ENCODE peak calls at places on chromosome 19, in five cellular contexts. S is GM12878, Z is GM23248, E is NT2/D1, R is colonic mucosa. V is an unnamed sample.

GRCh38 chr19:46878613-46879375 is 18.0 kb downstream of the ARHGAP35 start:
- DNase-seq in S (no peak), Z (peak; percentile 93), E (no peak), R (no peak), V (peak; percentile 36)

GRCh38 chr19:15570420-15570819 is 44.6 kb upstream of the CYP4F8 start:
- DNase-seq in S (no peak), Z (no peak), E (no peak), R (no peak), V (no peak)

GRCh38 chr19:45406957-45407375 is 522 bp downstream of the POLR1G start:
- DNase-seq in S (no peak), Z (peak; percentile 21), E (no peak), R (no peak), V (no peak)

GRCh38 chr19:41872775-41873647 is 4.1 kb upstream of the CD79A start:
- DNase-seq in S (no peak), Z (peak; percentile 71), E (peak; percentile 66), R (peak; percentile 89), V (peak; percentile 97)

GRCh38 chr19:45376045-45376724 is 5.8 kb upstream of the ERCC2 start:
- DNase-seq in S (no peak), Z (peak; percentile 88), E (peak; percentile 76), R (no peak), V (peak; percentile 84)

GRCh38 chr19:3175761-3176714 is 2.5 kb upstream of the S1PR4 start:
- DNase-seq in S (peak; percentile 57), Z (peak; percentile 89), E (no peak), R (peak; percentile 89), V (no peak)

GRCh38 chr19:16661480-16662034 is 618 bp downstream of the TMEM38A start:
- DNase-seq in S (no peak), Z (peak; percentile 19), E (no peak), R (peak; percentile 41), V (peak; percentile 69)

GRCh38 chr19:32437096-32437495 is 31.5 kb downstream of the DPY19L3 start:
- DNase-seq in S (no peak), Z (no peak), E (no peak), R (no peak), V (no peak)

GRCh38 chr19:51094696-51095279 is 12.1 kb upstream of the KLK14 start:
- DNase-seq in S (no peak), Z (peak; percentile 25), E (no peak), R (no peak), V (peak; percentile 89)

GRCh38 chr19:2607712-2608601 is 94.5 kb downstream of the GNG7 start:
- DNase-seq in S (peak; percentile 94), Z (no peak), E (no peak), R (no peak), V (no peak)

GRCh38 chr19:15248648-15249559 is 16.7 kb upstream of the EPHX3 start:
- DNase-seq in S (no peak), Z (peak; percentile 98), E (no peak), R (peak; percentile 72), V (no peak)

GRCh38 chr19:2422951-2423880 is 4.2 kb downstream of the TIMM13 start:
- DNase-seq in S (no peak), Z (no peak), E (no peak), R (no peak), V (no peak)

GRCh38 chr19:23075031-23075733 is 41.6 kb upstream of the ZNF730 start:
- DNase-seq in S (no peak), Z (peak; percentile 46), E (peak; percentile 94), R (peak; percentile 73), V (peak; percentile 98)

GRCh38 chr19:33201473-33201872 is 7.3 kb downstream of the LRP3 start:
- DNase-seq in S (no peak), Z (no peak), E (no peak), R (no peak), V (no peak)

GRCh38 chr19:4061178-4061682 is 5.5 kb downstream of the ZBTB7A start:
- DNase-seq in S (no peak), Z (peak; percentile 81), E (no peak), R (peak; percentile 97), V (no peak)

GRCh38 chr19:32691952-32692726 is 518 bp downstream of the NUDT19 start:
- DNase-seq in S (no peak), Z (peak; percentile 86), E (no peak), R (peak; percentile 60), V (peak; percentile 85)

GRCh38 chr19:54102421-54103169 is at the start of gene NDUFA3:
- DNase-seq in S (peak; percentile 95), Z (peak; percentile 100), E (peak; percentile 92), R (peak; percentile 97), V (peak; percentile 99)
- H3K9ac ChIP-seq in S (peak within 1 kb of the TSS; percentile 84), Z (peak within 1 kb of the TSS; percentile 70), E (peak within 1 kb of the TSS; percentile 97), R (peak within 1 kb of the TSS; percentile 96), V (peak within 1 kb of the TSS; percentile 61)

GRCh38 chr19:10617409-10618121 is 7.8 kb upstream of the SLC44A2 start:
- DNase-seq in S (no peak), Z (peak; percentile 54), E (no peak), R (no peak), V (no peak)
- H3K4me3 ChIP-seq in S (no peak overlapping the region), Z (no peak overlapping the region), E (no peak overlapping the region), R (no peak overlapping the region), V (no peak overlapping the region)

GRCh38 chr19:11200931-11201330 is 3.6 kb upstream of the KANK2 start:
- DNase-seq in S (no peak), Z (no peak), E (no peak), R (no peak), V (no peak)
- H3K4me1 ChIP-seq in S (peaks cover 8% of the 10 kb centered on the region), Z (peaks cover 8% of the 10 kb centered on the region), E (peaks cover 2% of the 10 kb centered on the region), R (no peaks in the 10 kb centered on the region), V (no peaks in the 10 kb centered on the region)

DNA sequence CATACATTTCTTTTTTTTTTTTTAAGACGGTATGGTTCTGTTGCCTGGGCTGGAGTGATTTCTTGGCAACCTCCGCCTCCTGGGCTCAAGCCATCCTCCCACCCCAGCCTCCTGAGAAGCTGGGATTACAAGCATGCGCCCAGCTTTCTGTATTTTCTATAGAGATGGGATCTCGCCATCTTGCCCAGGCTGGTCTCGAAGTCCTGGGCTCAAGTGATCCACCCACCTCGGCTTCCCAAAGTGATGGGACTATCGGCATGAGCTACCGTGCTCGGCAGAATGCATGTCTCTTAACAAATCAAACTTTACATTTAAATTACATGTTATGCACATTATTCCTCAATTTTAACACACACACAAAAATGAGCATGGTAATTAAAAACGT is 1.2 kb downstream of the NDUFA13 start:
- DNase-seq in S (no peak), Z (no peak), E (no peak), R (no peak), V (no peak)
- H3K9ac ChIP-seq in S (peak overlapping the region; percentile 95), Z (peak overlapping the region; percentile 90), E (no peak overlapping the region), R (no peak overlapping the region), V (peak overlapping the region; percentile 79)

GRCh38 chr19:29525901-29526729 is at the start of gene VSTM2B:
- DNase-seq in S (no peak), Z (no peak), E (no peak), R (no peak), V (peak; percentile 66)

GRCh38 chr19:29527500-29528328 is 1.9 kb downstream of the VSTM2B start:
- DNase-seq in S (no peak), Z (no peak), E (no peak), R (no peak), V (no peak)

GRCh38 chr19:29524912-29525870 is 603 bp upstream of the VSTM2B start:
- DNase-seq in S (no peak), Z (no peak), E (no peak), R (no peak), V (peak; percentile 82)

GRCh38 chr19:29528350-29528945 is 2.7 kb downstream of the VSTM2B start:
- DNase-seq in S (peak; percentile 3), Z (peak; percentile 85), E (peak; percentile 57), R (peak; percentile 36), V (peak; percentile 94)

GRCh38 chr19:29526730-29527499 is 1.1 kb downstream of the VSTM2B start:
- DNase-seq in S (no peak), Z (peak; percentile 23), E (no peak), R (no peak), V (peak; percentile 74)
- H3K4me3 ChIP-seq in S (no peak overlapping the region), Z (no peak overlapping the region), E (peak overlapping the region; percentile 56), R (no peak overlapping the region), V (peak overlapping the region; percentile 40)

DNA sequence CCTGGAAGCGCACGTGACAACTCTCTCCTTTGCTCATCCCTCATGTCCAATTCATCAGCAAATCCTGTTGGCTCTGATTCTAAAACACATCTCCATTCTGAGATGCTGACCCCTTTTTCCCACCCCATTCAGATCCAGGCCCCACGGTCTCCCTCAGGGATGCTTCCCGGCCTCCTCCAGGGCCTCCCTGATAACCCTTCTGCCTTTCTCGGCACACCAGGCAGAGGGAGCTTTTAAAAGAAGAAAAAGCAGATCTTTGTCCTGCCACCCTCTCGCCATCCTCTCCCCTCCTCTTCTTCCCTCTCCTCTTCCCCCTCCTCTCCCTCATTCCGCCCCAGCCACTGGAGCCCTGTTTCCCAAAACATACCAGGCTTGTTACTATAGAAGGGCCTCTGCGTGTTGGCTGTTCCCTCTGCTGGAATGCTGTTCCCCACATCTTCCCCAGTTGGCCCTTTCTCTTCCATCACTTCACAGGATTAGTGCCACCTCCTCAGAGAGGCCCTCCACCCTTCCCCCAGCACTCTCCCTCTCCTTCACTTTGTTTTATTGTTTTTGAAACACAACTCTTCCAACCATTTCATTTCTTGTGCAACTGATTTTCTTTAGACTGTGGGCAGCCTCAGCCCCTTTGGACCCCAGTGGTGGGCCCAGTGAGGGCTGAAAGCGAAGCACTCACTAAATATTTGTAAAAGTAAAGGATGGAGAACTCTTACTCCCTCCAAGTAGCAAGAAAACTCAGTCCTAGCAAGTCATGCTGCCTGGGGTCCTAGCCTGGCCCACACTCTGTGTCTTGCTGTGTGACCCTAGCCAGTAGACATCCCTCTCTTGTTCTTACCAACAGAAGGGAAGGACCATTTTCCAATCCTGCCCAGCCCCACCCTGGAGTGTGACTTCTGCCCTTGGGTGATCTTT is 2.5 kb upstream of the CRLF1 start:
- DNase-seq in S (no peak), Z (no peak), E (no peak), R (no peak), V (no peak)
- H3K4me1 ChIP-seq in S (no peaks in the 10 kb centered on the region), Z (no peaks in the 10 kb centered on the region), E (peaks cover 54% of the 10 kb centered on the region), R (no peaks in the 10 kb centered on the region), V (peaks cover 6% of the 10 kb centered on the region)